ENCODE peak calls at places on chromosomes 13 and 19, in ten cellular contexts. C is IMR-90; D is effector memory CD8-positive, alpha-beta T cell; G is pancreas; F is T-helper 1 cell; O is stimulated activated CD8-positive, alpha-beta memory T cell treated with anti-CD3 and anti-CD28 coated beads, Interleukin-15, amount 100 ng/mL, for 1 hour; A is WTC11; R is SW 1271; Y is omental fat pad; B is HT-29. E is an unnamed sample.

GRCh38 chr13:76882431-76882830 is 3.8 kb downstream of the KCTD12 start:
- DNase-seq in C (no peak), D (no peak), G (no peak), F (no peak), O (no peak), A (no peak), R (no peak), Y (no peak), B (no peak), E (no peak)

GRCh38 chr13:74258951-74259350 is 124.7 kb upstream of the KLF12 start:
- DNase-seq in C (no peak), D (no peak), G (no peak), F (no peak), O (no peak), A (no peak), R (no peak), Y (no peak), B (no peak), E (no peak)

GRCh38 chr19:11166281-11167142 is 10.9 kb upstream of the SPC24 start:
- DNase-seq in C (no peak), D (no peak), G (no peak), F (no peak), O (no peak), A (no peak), R (no peak), Y (no peak), B (no peak), E (no peak)

GRCh38 chr19:5881543-5882299 is 11.4 kb upstream of the FUT5 start:
- DNase-seq in C (no peak), D (no peak), G (no peak), F (no peak), O (no peak), A (no peak), R (no peak), Y (no peak), B (no peak), E (peak)

GRCh38 chr19:10769533-10770491 is 51.9 kb downstream of the DNM2 start:
- DNase-seq in C (peak), D (no peak), G (peak), F (peak), O (no peak), A (no peak), R (no peak), Y (no peak), B (peak), E (peak)

GRCh38 chr13:50650936-50651638 is 192.4 kb downstream of the DLEU7 start:
- DNase-seq in C (peak), D (no peak), G (no peak), F (no peak), O (no peak), A (no peak), R (no peak), Y (no peak), B (no peak), E (no peak)

GRCh38 chr19:30742981-30743380 is 370.8 kb downstream of the ZNF536 start:
- DNase-seq in C (no peak), D (no peak), G (no peak), F (no peak), O (no peak), A (no peak), R (no peak), Y (no peak), B (no peak), E (no peak)

GRCh38 chr13:29924482-29924884 is 74.1 kb upstream of the UBL3 start:
- DNase-seq in C (peak), D (no peak), G (peak), F (no peak), O (no peak), A (no peak), R (no peak), Y (no peak), B (no peak), E (no peak)

GRCh38 chr13:28540612-28541011 is 45.7 kb upstream of the FLT1 start:
- DNase-seq in C (peak), D (no peak), G (no peak), F (no peak), O (no peak), A (no peak), R (no peak), Y (no peak), B (no peak), E (no peak)